ENCODE peak calls at places on chromosomes 5 and 9, in five cellular contexts. G, S, H, B and N are unnamed samples.

GRCh38 chr5:146331257-146331822 is 7.3 kb upstream of the POU4F3 start:
- DNase-seq in G (no peak), S (no peak), H (no peak), B (no peak), N (no peak)

GRCh38 chr9:31674264-31674663 is 710.2 kb upstream of the ACO1 start:
- DNase-seq in G (no peak), S (no peak), H (no peak), B (no peak), N (no peak)

GRCh38 chr5:15621094-15621493 is 121.1 kb downstream of the FBXL7 start:
- DNase-seq in G (no peak), S (no peak), H (no peak), B (no peak), N (no peak)

GRCh38 chr9:87610200-87611155 is 112.8 kb downstream of the DAPK1 start:
- DNase-seq in G (no peak), S (no peak), H (no peak), B (no peak), N (no peak)

GRCh38 chr9:21580636-21581353 is 98.7 kb upstream of the IFNE start:
- DNase-seq in G (no peak), S (no peak), H (no peak), B (no peak), N (no peak)

GRCh38 chr5:55324815-55325418 is 17.1 kb downstream of the MTREX start:
- DNase-seq in G (no peak), S (no peak), H (no peak), B (no peak), N (peak)

GRCh38 chr9:115740986-115741385 is 412.6 kb upstream of the PAPPA start:
- DNase-seq in G (no peak), S (no peak), H (no peak), B (no peak), N (no peak)

GRCh38 chr5:77906806-77907205 is 130.7 kb upstream of the TBCA start:
- DNase-seq in G (no peak), S (no peak), H (no peak), B (peak), N (no peak)

GRCh38 chr5:34522599-34523381 is 133.3 kb upstream of the RAI14 start:
- DNase-seq in G (peak), S (peak), H (peak), B (peak), N (peak)

GRCh38 chr5:154059039-154059430 is 20.3 kb downstream of the MFAP3 start:
- DNase-seq in G (no peak), S (no peak), H (no peak), B (no peak), N (no peak)

GRCh38 chr5:137218896-137219295 is 280.2 kb downstream of the SPOCK1 start:
- DNase-seq in G (no peak), S (no peak), H (no peak), B (no peak), N (no peak)

GRCh38 chr9:121271368-121272351 is 3.7 kb downstream of the GSN start:
- DNase-seq in G (no peak), S (no peak), H (no peak), B (no peak), N (no peak)

GRCh38 chr5:75885849-75886596 is 168.8 kb upstream of the POC5 start:
- DNase-seq in G (no peak), S (no peak), H (no peak), B (no peak), N (peak)

GRCh38 chr5:136374638-136375037 is 9.3 kb upstream of the TRPC7 start:
- DNase-seq in G (no peak), S (no peak), H (no peak), B (no peak), N (no peak)

GRCh38 chr5:134572811-134573210 is 47.3 kb downstream of the JADE2 start:
- DNase-seq in G (no peak), S (no peak), H (no peak), B (no peak), N (no peak)

GRCh38 chr9:91898451-91899433 is 51.3 kb downstream of the ROR2 start:
- DNase-seq in G (no peak), S (no peak), H (no peak), B (no peak), N (peak)

GRCh38 chr5:168590666-168591065 is 11.5 kb upstream of the PANK3 start:
- DNase-seq in G (no peak), S (no peak), H (no peak), B (no peak), N (no peak)